ENCODE peak calls at places on chromosomes 5 and 9, in four cellular contexts. Q, Z, G and A are unnamed samples.

GRCh38 chr9:89994988-89995613 is 390.3 kb downstream of the GADD45G start:
- DNase-seq in Q (no peak), Z (no peak), G (no peak), A (no peak)

GRCh38 chr9:135516132-135516860 is 4.9 kb upstream of the LCN1 start:
- DNase-seq in Q (no peak), Z (no peak), G (no peak), A (no peak)

GRCh38 chr5:176587398-176587797 is 22.6 kb downstream of the GPRIN1 start:
- DNase-seq in Q (no peak), Z (no peak), G (no peak), A (no peak)

GRCh38 chr9:72600671-72601070 is 79.3 kb downstream of the TMC1 start:
- DNase-seq in Q (no peak), Z (no peak), G (no peak), A (no peak)

GRCh38 chr5:74631088-74631960 is 9.2 kb downstream of the ENC1 start:
- DNase-seq in Q (peak), Z (no peak), G (no peak), A (peak)

GRCh38 chr9:129095170-129095667 is 14.3 kb downstream of the DOLPP1 start:
- DNase-seq in Q (no peak), Z (no peak), G (no peak), A (no peak)

GRCh38 chr5:8693341-8693844 is 824.4 kb downstream of the MTRR start:
- DNase-seq in Q (no peak), Z (no peak), G (no peak), A (no peak)

GRCh38 chr9:114503009-114503408 is 2.3 kb downstream of the WHRN start:
- DNase-seq in Q (peak), Z (no peak), G (no peak), A (no peak)

GRCh38 chr5:151896041-151896691 is 28.5 kb downstream of the GLRA1 start:
- DNase-seq in Q (no peak), Z (no peak), G (no peak), A (no peak)

GRCh38 chr9:479316-479715 is 264.7 kb downstream of the DOCK8 start:
- DNase-seq in Q (no peak), Z (no peak), G (no peak), A (no peak)

GRCh38 chr5:168477060-168477459 is 9.2 kb upstream of the RARS1 start:
- DNase-seq in Q (no peak), Z (no peak), G (no peak), A (no peak)

GRCh38 chr5:1193591-1193985 is 7.8 kb upstream of the SLC6A19 start:
- DNase-seq in Q (no peak), Z (no peak), G (peak), A (no peak)

GRCh38 chr5:120380644-120381043 is 83.5 kb upstream of the PRR16 start:
- DNase-seq in Q (no peak), Z (no peak), G (no peak), A (no peak)

GRCh38 chr5:138668451-138668850 is 84.8 kb upstream of the CTNNA1 start:
- DNase-seq in Q (no peak), Z (no peak), G (no peak), A (no peak)

GRCh38 chr9:77756449-77756848 is 108.3 kb upstream of the GNA14 start:
- DNase-seq in Q (no peak), Z (no peak), G (no peak), A (no peak)
- TF ChIP-seq CTCF in Q (peak), Z (no peak), G (no peak), A (peak)

GRCh38 chr5:77767301-77767700 is 8.8 kb downstream of the TBCA start:
- DNase-seq in Q (no peak), Z (no peak), G (no peak), A (no peak)
- TF ChIP-seq CTCF in Q (no peak), Z (no peak), G (no peak), A (no peak)

DNA sequence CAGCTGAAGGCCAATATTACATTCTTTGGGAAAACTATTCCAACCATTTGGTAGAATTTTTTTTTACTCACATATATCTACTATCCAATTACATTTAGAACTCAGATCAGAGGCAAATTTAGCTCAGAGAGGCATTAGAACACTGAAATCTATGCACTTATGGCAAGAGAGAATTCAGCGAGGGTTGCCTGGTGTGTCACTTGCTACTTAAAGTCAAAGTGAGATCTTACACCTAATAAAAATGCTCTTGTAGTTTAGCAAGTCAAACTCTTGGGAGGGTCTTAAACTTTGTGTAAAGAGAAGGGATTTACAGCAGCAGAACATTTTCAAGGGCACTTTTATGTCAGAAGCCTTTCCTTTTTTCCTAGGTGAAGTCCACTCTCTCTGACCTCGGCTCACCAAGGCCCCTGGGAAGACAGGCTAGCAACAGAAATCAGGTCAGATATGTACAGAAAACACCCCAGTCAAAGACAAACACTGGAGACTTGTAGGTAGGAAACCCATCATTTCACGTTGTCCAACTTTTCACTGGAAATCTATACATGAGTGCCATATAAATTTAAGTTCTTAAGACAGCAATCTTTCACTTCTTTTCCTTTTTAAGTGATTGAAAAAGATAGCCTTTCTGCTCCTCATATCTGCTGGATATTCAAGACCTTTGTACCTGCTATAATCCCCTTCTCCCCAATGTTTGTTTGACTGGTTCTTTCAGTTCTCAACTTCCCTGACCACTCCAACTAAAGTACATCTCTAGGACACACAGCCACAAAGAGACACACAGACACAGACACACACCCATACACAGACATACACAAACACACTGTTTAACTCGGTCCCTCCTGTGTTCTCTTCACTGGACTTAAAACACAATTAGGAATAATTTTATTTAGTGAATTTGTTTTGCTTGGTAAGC is 635.8 kb downstream of the PDE4D start:
- DNase-seq in Q (no peak), Z (no peak), G (no peak), A (no peak)
- TF ChIP-seq CTCF in Q (no peak), Z (no peak), G (no peak), A (no peak)

DNA sequence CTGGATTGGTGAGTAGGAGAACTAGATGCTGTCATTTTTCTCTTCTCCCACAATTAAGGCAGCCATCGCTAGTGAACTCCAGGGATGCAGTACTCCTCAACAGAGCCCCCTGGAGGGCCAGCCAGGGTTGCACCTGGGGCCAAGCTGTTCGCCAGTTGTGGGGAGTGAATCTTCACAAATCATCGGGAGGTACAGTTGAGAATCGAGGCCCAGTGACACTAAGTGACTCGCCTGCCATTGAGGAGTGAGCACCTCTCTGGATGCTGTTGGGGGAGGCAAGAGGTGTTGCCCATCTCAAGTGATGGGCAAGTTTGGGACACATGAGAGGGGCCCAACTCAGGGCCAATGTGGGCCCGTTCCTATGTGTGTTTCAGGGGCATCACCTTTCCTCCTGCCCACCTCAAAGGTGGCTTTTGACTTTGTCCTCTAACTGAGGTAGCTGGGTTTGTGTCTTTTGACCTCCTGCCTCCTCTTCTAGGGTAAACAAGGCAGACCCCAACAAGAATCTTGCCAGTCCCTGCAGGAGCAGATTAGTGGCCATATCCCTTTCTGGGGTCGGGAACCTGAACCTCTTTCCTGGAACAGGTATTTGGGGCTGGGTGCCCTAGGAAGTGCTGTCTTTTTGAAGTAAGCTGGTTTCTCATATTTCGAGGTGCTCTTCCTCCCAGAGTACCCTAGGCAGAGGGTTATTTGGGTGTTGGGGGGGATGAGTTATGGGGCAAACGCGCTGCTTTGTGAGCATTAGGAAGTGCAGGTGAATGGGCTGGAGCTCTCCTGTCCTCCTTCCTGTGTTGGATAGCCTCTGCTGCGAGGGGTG is 181.2 kb downstream of the MACROH2A1 start:
- DNase-seq in Q (no peak), Z (no peak), G (no peak), A (no peak)
- TF ChIP-seq CTCF in Q (peak), Z (no peak), G (no peak), A (no peak)

DNA sequence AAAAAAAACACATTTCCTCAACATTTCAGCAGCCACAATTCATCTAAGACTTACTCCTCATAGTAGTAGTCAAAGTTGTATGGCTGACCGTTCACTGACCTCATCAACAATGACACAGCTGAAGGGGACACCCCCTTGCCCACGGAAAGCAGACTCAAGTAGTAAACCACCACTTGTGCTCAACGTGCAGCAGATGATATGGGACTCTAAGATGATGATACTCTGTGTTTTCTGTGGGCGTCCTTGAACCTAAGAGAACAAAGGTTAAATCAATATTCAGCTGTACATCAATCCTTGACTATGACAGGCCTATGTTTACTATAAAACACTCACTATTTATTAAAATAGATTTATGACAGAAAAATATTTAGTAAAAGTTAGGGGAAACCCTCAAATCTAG is 71.6 kb downstream of the SETX start:
- DNase-seq in Q (no peak), Z (no peak), G (no peak), A (peak)
- TF ChIP-seq CTCF in Q (no peak), Z (no peak), G (no peak), A (no peak)

DNA sequence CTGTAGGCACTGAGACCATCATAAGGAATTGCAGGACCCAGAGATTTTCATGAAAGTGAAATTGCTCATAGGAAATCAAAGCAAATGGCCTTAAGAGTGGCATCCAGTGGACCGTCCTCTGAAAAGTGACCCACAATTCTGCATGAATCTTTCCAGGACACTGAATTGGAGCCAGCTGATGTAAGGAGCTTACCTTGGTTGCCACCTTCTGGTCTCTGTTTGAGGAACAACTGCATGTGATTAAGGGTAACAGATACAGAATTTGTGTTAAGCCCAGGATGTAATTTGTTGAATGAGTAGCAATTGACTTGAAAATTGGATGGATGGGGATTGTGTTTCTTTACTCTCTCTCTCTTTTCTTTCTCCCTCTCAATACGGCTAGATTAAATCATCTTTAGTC is 49.9 kb upstream of the GAS1 start:
- DNase-seq in Q (no peak), Z (no peak), G (no peak), A (no peak)
- TF ChIP-seq CTCF in Q (no peak), Z (no peak), G (no peak), A (no peak)